ENCODE peak calls at places on chromosomes 12 and 14, in four cellular contexts. T is A549, L is HepG2, X is GM12878. U is an unnamed sample.

GRCh38 chr12:132116709-132117557 is 27.2 kb downstream of the DDX51 start:
- DNase-seq in T (no peak), L (no peak), X (no peak), U (no peak)

GRCh38 chr12:49051373-49051764 is 9.2 kb downstream of the KMT2D start:
- DNase-seq in T (no peak), L (no peak), X (no peak), U (no peak)

GRCh38 chr12:1932264-1932777 is 13.9 kb upstream of the CACNA2D4 start:
- DNase-seq in T (no peak), L (no peak), X (no peak), U (peak; percentile 86)

GRCh38 chr14:92930737-92931602 is 8.0 kb downstream of the CHGA start:
- DNase-seq in T (no peak), L (no peak), X (no peak), U (no peak)

GRCh38 chr12:44848771-44849085 is 27.4 kb downstream of the NELL2 start:
- DNase-seq in T (no peak), L (no peak), X (peak; percentile 17), U (no peak)

GRCh38 chr12:92739099-92739498 is 36.3 kb downstream of the PLEKHG7 start:
- DNase-seq in T (peak; percentile 33), L (no peak), X (no peak), U (no peak)

GRCh38 chr12:16350682-16351081 is 3.2 kb downstream of the MGST1 start:
- DNase-seq in T (peak; percentile 81), L (peak; percentile 28), X (no peak), U (no peak)

GRCh38 chr12:108967869-108968540 is 52.9 kb downstream of the SVOP start:
- DNase-seq in T (peak; percentile 51), L (peak; percentile 65), X (no peak), U (no peak)

GRCh38 chr12:120350576-120351350 is 18.2 kb downstream of the MSI1 start:
- DNase-seq in T (no peak), L (no peak), X (no peak), U (no peak)

GRCh38 chr12:67940780-67941243 is 48.4 kb upstream of the IFNG-AS1 start:
- DNase-seq in T (peak; percentile 30), L (peak; percentile 9), X (no peak), U (no peak)

GRCh38 chr14:101877766-101878165 is 86.6 kb upstream of the DYNC1H1 start:
- DNase-seq in T (no peak), L (no peak), X (no peak), U (no peak)

GRCh38 chr12:52243264-52243773 is 10.3 kb downstream of the KRT7 start:
- DNase-seq in T (peak; percentile 61), L (no peak), X (no peak), U (peak; percentile 17)

GRCh38 chr12:123714302-123714627 is 2.1 kb downstream of the ATP6V0A2 start:
- DNase-seq in T (no peak), L (no peak), X (no peak), U (no peak)

GRCh38 chr12:116916714-116917114 is 6.0 kb downstream of the FBXW8 start:
- DNase-seq in T (peak; percentile 90), L (peak; percentile 95), X (peak; percentile 51), U (no peak)

GRCh38 chr14:32939254-32940065 is 781 bp downstream of the NPAS3 start:
- DNase-seq in T (no peak), L (no peak), X (no peak), U (peak; percentile 78)

GRCh38 chr14:100874051-100874410 is 29.5 kb downstream of the RTL1 start:
- DNase-seq in T (no peak), L (no peak), X (no peak), U (no peak)

GRCh38 chr14:100874411-100875091 is 29.0 kb downstream of the RTL1 start:
- DNase-seq in T (no peak), L (no peak), X (no peak), U (no peak)

GRCh38 chr14:100873083-100873482 is 30.4 kb downstream of the RTL1 start:
- DNase-seq in T (no peak), L (no peak), X (no peak), U (no peak)

GRCh38 chr14:100875861-100876590 is 27.5 kb downstream of the RTL1 start:
- DNase-seq in T (no peak), L (no peak), X (no peak), U (no peak)

DNA sequence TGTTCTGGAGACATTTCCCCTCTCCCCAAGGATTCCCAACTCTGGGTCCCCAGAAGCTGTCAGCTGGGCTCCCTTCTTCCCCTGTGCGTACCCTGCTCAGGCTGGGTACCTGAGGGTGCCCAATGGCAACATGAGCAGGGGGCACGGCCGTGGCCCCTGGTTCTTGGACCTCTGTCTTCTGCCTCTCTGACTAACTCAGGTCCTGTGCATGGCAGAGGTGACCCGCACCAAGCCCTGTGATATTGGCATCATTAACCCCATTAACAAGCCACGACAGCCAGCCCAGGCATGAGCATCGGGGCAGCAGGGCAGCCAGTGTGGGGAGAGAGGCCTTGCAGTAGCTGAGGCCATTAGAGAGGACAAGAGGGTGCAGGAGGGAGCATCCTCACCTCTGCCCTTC is 28.4 kb downstream of the RTL1 start:
- DNase-seq in T (no peak), L (no peak), X (no peak), U (no peak)
- TF ChIP-seq PBX3 in T (no peak), L (no peak), X (no peak), U (no peak)

GRCh38 chr14:90922141-90922540 is 105.9 kb upstream of the TTC7B start:
- DNase-seq in T (no peak), L (no peak), X (no peak), U (no peak)
- TF ChIP-seq USF2 in T (no peak), L (no peak), X (no peak), U (no peak)

GRCh38 chr14:99511421-99512109 is 30.4 kb downstream of the CCNK start:
- DNase-seq in T (no peak), L (no peak), X (no peak), U (peak; percentile 21)
- TF ChIP-seq PBX3 in T (no peak), L (no peak), X (no peak), U (no peak)

DNA sequence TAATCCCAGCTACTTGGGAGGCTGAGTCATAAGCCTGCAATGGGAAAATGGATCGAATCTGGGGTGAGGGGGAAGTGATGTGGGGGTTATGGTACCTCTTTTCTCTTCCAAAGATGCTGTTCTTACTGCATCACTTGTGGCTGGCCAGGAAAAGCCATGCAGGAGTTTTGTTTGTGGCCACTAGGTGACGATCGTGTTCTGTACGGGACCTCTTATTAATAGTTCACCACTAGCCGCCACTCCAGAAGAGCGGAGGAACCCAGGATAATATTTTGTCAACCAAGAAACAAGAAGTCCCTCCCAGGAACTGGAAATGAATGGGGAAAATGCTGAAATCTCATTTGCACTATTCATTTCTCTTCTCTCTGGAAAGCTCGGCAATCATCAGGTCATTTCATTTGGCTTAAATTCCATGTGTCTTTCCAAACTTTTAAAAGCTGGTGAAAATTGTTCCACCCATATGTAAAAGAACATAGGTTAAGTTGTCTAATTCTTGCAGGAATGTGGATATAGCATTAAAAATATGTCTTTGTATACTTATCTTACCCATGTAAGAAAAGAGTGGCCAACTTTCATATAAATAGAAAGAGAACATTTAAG is 8.9 kb downstream of the GPR65 start:
- DNase-seq in T (peak; percentile 84), L (peak; percentile 66), X (no peak), U (peak; percentile 53)
- TF ChIP-seq USF2 in T (no peak), L (no peak), X (no peak), U (no peak)

GRCh38 chr12:58608711-58609110 is 311.6 kb downstream of the LRIG3 start:
- DNase-seq in T (no peak), L (no peak), X (no peak), U (no peak)
- TF ChIP-seq PBX3 in T (no peak), L (no peak), X (no peak), U (no peak)

GRCh38 chr14:104967144-104967413 is 11.1 kb downstream of the AHNAK2 start:
- DNase-seq in T (no peak), L (no peak), X (no peak), U (no peak)
- TF ChIP-seq USF2 in T (no peak), L (no peak), X (no peak), U (no peak)

GRCh38 chr14:104895786-104896642 is 28.7 kb upstream of the PLD4 start:
- DNase-seq in T (no peak), L (no peak), X (no peak), U (peak; percentile 61)
- TF ChIP-seq PBX3 in T (no peak), L (no peak), X (no peak), U (no peak)

DNA sequence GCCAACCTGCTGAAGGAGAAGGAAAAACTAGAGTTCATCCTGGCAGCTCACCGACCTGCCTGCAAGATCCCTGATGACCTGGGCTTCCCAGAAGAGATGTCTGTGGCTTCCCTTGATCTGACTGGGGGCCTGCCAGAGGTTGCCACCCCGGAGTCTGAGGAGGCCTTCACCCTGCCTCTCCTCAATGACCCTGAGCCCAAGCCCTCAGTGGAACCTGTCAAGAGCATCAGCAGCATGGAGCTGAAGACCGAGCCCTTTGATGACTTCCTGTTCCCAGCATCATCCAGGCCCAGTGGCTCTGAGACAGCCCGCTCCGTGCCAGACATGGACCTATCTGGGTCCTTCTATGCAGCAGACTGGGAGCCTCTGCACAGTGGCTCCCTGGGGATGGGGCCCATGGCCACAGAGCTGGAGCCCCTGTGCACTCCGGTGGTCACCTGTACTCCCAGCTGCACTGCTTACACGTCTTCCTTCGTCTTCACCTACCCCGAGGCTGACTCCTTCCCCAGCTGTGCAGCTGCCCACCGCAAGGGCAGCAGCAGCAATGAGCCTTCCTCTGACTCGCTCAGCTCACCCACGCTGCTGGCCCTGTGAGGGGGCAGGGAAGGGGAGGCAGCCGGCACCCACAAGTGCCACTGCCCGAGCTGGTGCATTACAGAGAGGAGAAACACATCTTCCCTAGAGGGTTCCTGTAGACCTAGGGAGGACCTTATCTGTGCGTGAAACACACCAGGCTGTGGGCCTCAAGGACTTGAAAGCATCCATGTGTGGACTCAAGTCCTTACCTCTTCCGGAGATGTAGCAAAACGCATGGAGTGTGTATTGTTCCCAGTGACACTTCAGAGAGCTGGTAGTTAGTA is 2.4 kb downstream of the FOS start:
- DNase-seq in T (peak; percentile 56), L (no peak), X (no peak), U (no peak)
- TF ChIP-seq USF2 in T (peak; percentile 45), L (no peak), X (no peak), U (no peak)

GRCh38 chr12:127245009-127245408 is 1022.0 kb upstream of the TMEM132C start:
- DNase-seq in T (no peak), L (no peak), X (no peak), U (no peak)
- TF ChIP-seq PBX3 in T (no peak), L (no peak), X (no peak), U (no peak)

U was measured in SK-N-SH.